ENCODE peak calls at places on chromosomes 2 and 18, in five cellular contexts. V is WERI-Rb-1; S is activated CD8-positive, alpha-beta T cell treated with anti-CD3 and anti-CD28 coated beads for 36 hours; Y is LHCN-M2; L is RPMI7951. F is an unnamed sample.

GRCh38 chr2:96769816-96770215 is 9.1 kb downstream of the CNNM4 start:
- DNase-seq in S (no peak), V (no peak), Y (peak; percentile 45), L (no peak), F (no peak)

GRCh38 chr18:32759768-32760167 is 13.1 kb downstream of the KLHL14 start:
- DNase-seq in L (no peak), V (no peak), Y (no peak), S (no peak), F (no peak)

GRCh38 chr18:70044626-70045025 is 97.0 kb upstream of the CD226 start:
- DNase-seq in Y (peak; percentile 99), V (no peak), S (no peak), L (peak; percentile 92), F (peak; percentile 96)

GRCh38 chr18:80247403-80247916 is at the start of gene PARD6G:
- DNase-seq in V (peak; percentile 94), S (peak; percentile 69), Y (peak; percentile 45), L (peak; percentile 56), F (peak; percentile 71)

GRCh38 chr18:71027531-71027930 is 738.7 kb downstream of the SOCS6 start:
- DNase-seq in S (no peak), Y (no peak), L (no peak), V (no peak), F (no peak)

GRCh38 chr2:233443511-233444183 is 89.4 kb downstream of the DGKD start:
- DNase-seq in Y (peak; percentile 64), S (peak; percentile 92), V (peak; percentile 81), L (peak; percentile 76), F (peak; percentile 84)

GRCh38 chr2:73300926-73301325 is 7.6 kb upstream of the EGR4 start:
- DNase-seq in S (no peak), V (no peak), L (no peak), Y (no peak), F (no peak)

GRCh38 chr2:160602073-160602472 is 108.5 kb upstream of the RBMS1 start:
- DNase-seq in S (no peak), L (no peak), V (no peak), Y (no peak), F (no peak)

GRCh38 chr2:202387608-202388342 is 11.6 kb downstream of the BMPR2 start:
- DNase-seq in S (no peak), Y (peak; percentile 50), L (no peak), V (peak; percentile 14), F (no peak)

GRCh38 chr2:85447222-85447585 is 28.7 kb downstream of the SH2D6 start:
- DNase-seq in L (no peak), S (no peak), Y (no peak), V (no peak), F (no peak)

GRCh38 chr18:2982452-2983172 is 30.3 kb downstream of the LPIN2 start:
- DNase-seq in S (peak; percentile 55), L (peak; percentile 8), Y (no peak), V (no peak), F (no peak)

GRCh38 chr18:48932822-48933510 is 17.8 kb downstream of the SMAD7 start:
- DNase-seq in L (no peak), S (no peak), V (no peak), Y (no peak), F (peak; percentile 75)

GRCh38 chr2:204116154-204116792 is 179.7 kb downstream of the ICOS start:
- DNase-seq in L (no peak), S (no peak), Y (no peak), V (no peak), F (no peak)

GRCh38 chr2:213733893-213734292 is 449.6 kb downstream of the SPAG16 start:
- DNase-seq in S (no peak), Y (peak; percentile 4), L (no peak), V (no peak), F (no peak)

GRCh38 chr2:119879502-119879901 is 119.8 kb downstream of the PTPN4 start:
- DNase-seq in V (no peak), S (no peak), Y (no peak), L (no peak), F (no peak)

GRCh38 chr2:69631402-69631801 is 12.1 kb downstream of the AAK1 start:
- DNase-seq in Y (no peak), S (no peak), V (no peak), L (no peak), F (no peak)

GRCh38 chr2:124911560-124911959 is 886.5 kb downstream of the CNTNAP5 start:
- DNase-seq in Y (no peak), S (no peak), L (no peak), V (no peak), F (peak; percentile 25)

F was measured in fibroblast of villous mesenchyme.